ENCODE peak calls at places on chromosomes 16 and 17, in seven cellular contexts. P is body of pancreas, Z is A549, H is stomach, L is ovary, U is endothelial cell of umbilical vein, I is IMR-90. E is an unnamed sample. For H3K4me1, the result is how much of the 10 kb centered on the place peaks cover.

GRCh38 chr17:67290244-67290993 is 45.4 kb upstream of the HELZ start:
- DNase-seq in P (no peak), Z (no peak), H (no peak), L (no peak), U (no peak), I (no peak), E (no peak)

GRCh38 chr17:50337956-50338355 is 8.0 kb upstream of the XYLT2 start:
- DNase-seq in P (no peak), Z (no peak), H (no peak), L (no peak), U (no peak), I (peak), E (no peak)

GRCh38 chr17:6512552-6512951 is 43.8 kb downstream of the PITPNM3 start:
- DNase-seq in P (no peak), Z (no peak), H (no peak), L (no peak), U (peak), I (peak), E (no peak)

GRCh38 chr17:80504671-80505413 is 28.4 kb upstream of the NPTX1 start:
- DNase-seq in P (no peak), Z (peak), H (no peak), L (no peak), U (no peak), I (peak), E (no peak)

GRCh38 chr17:48225725-48226567 is 118.4 kb downstream of the SNX11 start:
- DNase-seq in P (no peak), Z (no peak), H (no peak), L (no peak), U (no peak), I (no peak), E (no peak)

GRCh38 chr16:79127768-79128167 is 472.8 kb downstream of the MAF start:
- DNase-seq in P (no peak), Z (no peak), H (no peak), L (no peak), U (no peak), I (no peak), E (no peak)

GRCh38 chr17:74330446-74330845 is 4.4 kb downstream of the KIF19 start:
- DNase-seq in P (no peak), Z (no peak), H (no peak), L (no peak), U (no peak), I (no peak), E (no peak)

GRCh38 chr17:77959926-77960521 is 1.5 kb downstream of the TNRC6C start:
- DNase-seq in P (no peak), Z (no peak), H (no peak), L (no peak), U (peak), I (peak), E (peak)

GRCh38 chr17:72116692-72117469 is 3.9 kb upstream of the SOX9 start:
- DNase-seq in P (peak), Z (no peak), H (no peak), L (no peak), U (no peak), I (peak), E (peak)

GRCh38 chr17:12987120-12987519 is 30.7 kb downstream of the ELAC2 start:
- DNase-seq in P (no peak), Z (no peak), H (no peak), L (no peak), U (no peak), I (no peak), E (no peak)

GRCh38 chr17:561118-561517 is 153.5 kb downstream of the VPS53 start:
- DNase-seq in P (no peak), Z (no peak), H (no peak), L (no peak), U (peak), I (peak), E (no peak)

GRCh38 chr17:74442670-74443515 is 11.0 kb downstream of the GPRC5C start:
- DNase-seq in P (peak), Z (peak), H (peak), L (peak), U (no peak), I (no peak), E (peak)

GRCh38 chr17:12688382-12688781 is 22.7 kb downstream of the MYOCD start:
- DNase-seq in P (no peak), Z (no peak), H (no peak), L (no peak), U (no peak), I (no peak), E (no peak)

GRCh38 chr17:82020874-82021727 is 1.6 kb downstream of the CENPX start:
- DNase-seq in P (peak), Z (peak), H (peak), L (no peak), U (peak), I (peak), E (peak)

GRCh38 chr16:53369921-53370320 is 64.3 kb upstream of the RBL2 start:
- DNase-seq in P (no peak), Z (peak), H (no peak), L (no peak), U (no peak), I (peak), E (no peak)

GRCh38 chr17:57226793-57227192 is 29.5 kb upstream of the MSI2 start:
- DNase-seq in P (no peak), Z (no peak), H (no peak), L (no peak), U (peak), I (no peak), E (no peak)

GRCh38 chr17:81254955-81255717 is 16.0 kb downstream of the NDUFAF8 start:
- DNase-seq in P (peak), Z (peak), H (peak), L (peak), U (peak), I (peak), E (peak)

GRCh38 chr17:76539631-76540271 is at the start of gene PRCD:
- DNase-seq in P (no peak), Z (peak), H (no peak), L (no peak), U (no peak), I (no peak), E (no peak)

GRCh38 chr17:17518019-17518418 is 21.8 kb upstream of the RASD1 start:
- DNase-seq in P (no peak), Z (no peak), H (no peak), L (no peak), U (no peak), I (no peak), E (no peak)

GRCh38 chr17:33964344-33964979 is 290.6 kb upstream of the CCL2 start:
- DNase-seq in P (no peak), Z (peak), H (no peak), L (no peak), U (no peak), I (no peak), E (no peak)

GRCh38 chr17:66809408-66809807 is 25.5 kb upstream of the CACNG5 start:
- DNase-seq in P (no peak), Z (no peak), H (no peak), L (no peak), U (no peak), I (no peak), E (no peak)

GRCh38 chr16:87855852-87856715 is 13.2 kb downstream of the SLC7A5 start:
- DNase-seq in P (no peak), Z (peak), H (peak), L (no peak), U (no peak), I (peak), E (no peak)
- TF ChIP-seq POLR2A in P (no peak), Z (no peak), H (no peak), L (no peak), U (no peak), I (no peak), E (no peak)

DNA sequence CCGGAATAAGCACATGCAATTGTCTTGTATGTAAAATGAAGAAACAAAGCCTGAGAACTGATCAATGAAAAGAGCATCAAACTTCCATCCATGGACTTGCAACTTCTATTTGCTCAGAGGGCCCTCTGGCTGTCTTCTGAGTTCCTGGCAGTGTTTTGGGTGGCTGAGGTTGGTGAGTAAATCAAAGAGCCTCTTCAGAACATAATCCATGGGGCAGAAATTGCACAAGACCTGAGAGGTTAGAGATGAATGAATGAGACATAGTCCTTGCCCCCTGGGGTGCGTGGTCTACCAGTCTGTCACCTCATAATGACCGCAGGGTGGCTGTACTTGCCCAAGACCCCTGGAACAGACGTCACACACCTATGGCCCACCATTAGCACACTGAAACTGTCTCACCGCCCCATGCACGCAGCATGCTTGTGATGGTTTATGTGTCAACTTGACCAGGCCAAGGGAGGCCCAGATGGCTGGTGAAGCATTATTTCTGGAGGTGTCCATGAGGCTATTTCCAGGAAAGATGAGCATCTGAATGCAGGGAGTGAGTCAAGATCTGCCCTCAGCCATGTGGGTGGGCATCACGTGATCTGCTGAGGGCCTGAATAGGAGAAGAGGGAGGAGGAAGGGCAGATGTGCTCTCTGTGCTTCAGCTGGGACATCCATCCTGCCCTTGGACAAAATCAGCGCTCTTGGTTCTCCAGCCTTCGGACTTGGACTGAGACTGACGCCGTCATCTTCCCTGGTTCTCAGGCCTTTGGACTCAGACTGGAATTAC is 8.3 kb downstream of the PIK3R6 start:
- DNase-seq in P (no peak), Z (no peak), H (no peak), L (no peak), U (no peak), I (peak), E (no peak)
- H3K4me1 ChIP-seq in P (under half), Z (under half), H (under half), L (under half), U (under half), I (under half), E (under half)

GRCh38 chr17:20998571-20999043 is 44.2 kb downstream of the USP22 start:
- DNase-seq in P (no peak), Z (no peak), H (no peak), L (no peak), U (no peak), I (no peak), E (no peak)

GRCh38 chr17:20996724-20997615 is 45.8 kb downstream of the USP22 start:
- DNase-seq in P (no peak), Z (no peak), H (no peak), L (no peak), U (no peak), I (no peak), E (no peak)

GRCh38 chr17:20995873-20996723 is 46.7 kb downstream of the USP22 start:
- DNase-seq in P (no peak), Z (no peak), H (no peak), L (no peak), U (no peak), I (no peak), E (no peak)

GRCh38 chr17:20999044-20999573 is 43.7 kb downstream of the USP22 start:
- DNase-seq in P (no peak), Z (no peak), H (no peak), L (peak), U (no peak), I (no peak), E (peak)

GRCh38 chr17:20997711-20998570 is 44.9 kb downstream of the USP22 start:
- DNase-seq in P (no peak), Z (no peak), H (no peak), L (peak), U (no peak), I (no peak), E (no peak)
- TF ChIP-seq CTCF in P (no peak), Z (no peak), H (no peak), L (no peak), U (no peak), I (no peak), E (no peak)

GRCh38 chr17:63694974-63695773 is 4.8 kb downstream of the LIMD2 start:
- DNase-seq in P (no peak), Z (no peak), H (no peak), L (no peak), U (no peak), I (no peak), E (no peak)
- TF ChIP-seq POLR2A in P (no peak), Z (no peak), H (no peak), L (no peak), U (no peak), I (no peak), E (no peak)

GRCh38 chr16:1548727-1549126 is 15.3 kb downstream of the TMEM204 start:
- DNase-seq in P (no peak), Z (no peak), H (no peak), L (no peak), U (peak), I (no peak), E (no peak)

GRCh38 chr16:1550696-1551095 is 17.2 kb downstream of the TMEM204 start:
- DNase-seq in P (no peak), Z (no peak), H (no peak), L (no peak), U (no peak), I (no peak), E (no peak)

GRCh38 chr16:1550061-1550460 is 16.6 kb downstream of the TMEM204 start:
- DNase-seq in P (no peak), Z (no peak), H (no peak), L (no peak), U (no peak), I (no peak), E (no peak)

GRCh38 chr16:1546430-1546829 is 13.0 kb downstream of the TMEM204 start:
- DNase-seq in P (no peak), Z (no peak), H (no peak), L (no peak), U (no peak), I (no peak), E (no peak)

GRCh38 chr16:1548234-1548633 is 14.8 kb downstream of the TMEM204 start:
- DNase-seq in P (no peak), Z (no peak), H (no peak), L (no peak), U (peak), I (no peak), E (no peak)
- H3K4me1 ChIP-seq in P (under half), Z (under half), H (half or more), L (under half), U (half or more), I (under half), E (under half)